ENCODE peak calls at places on chromosome 11, in six cellular contexts. One of them, this sample, is unnamed.

GRCh38 chr11:66007201-66007634 is 4.6 kb upstream of the CST6 start:
- DNase-seq in lower leg skin: no peak
- DNase-seq in foreskin fibroblast: no peak
- DNase-seq in mucosa of descending colon: no peak
- DNase-seq in psoas muscle: no peak
- DNase-seq in OCI-LY7: no peak
- DNase-seq in this sample: no peak

GRCh38 chr11:114909866-114910265 is 231.5 kb downstream of the NXPE2 start:
- DNase-seq in lower leg skin: no peak
- DNase-seq in foreskin fibroblast: no peak
- DNase-seq in mucosa of descending colon: no peak
- DNase-seq in psoas muscle: no peak
- DNase-seq in OCI-LY7: no peak
- DNase-seq in this sample: no peak

GRCh38 chr11:27331984-27332383 is 31.0 kb downstream of the CCDC34 start:
- DNase-seq in lower leg skin: no peak
- DNase-seq in foreskin fibroblast: peak
- DNase-seq in mucosa of descending colon: no peak
- DNase-seq in psoas muscle: no peak
- DNase-seq in OCI-LY7: no peak
- DNase-seq in this sample: no peak

GRCh38 chr11:119902656-119903181 is 173.7 kb upstream of the NECTIN1 start:
- DNase-seq in lower leg skin: no peak
- DNase-seq in foreskin fibroblast: no peak
- DNase-seq in mucosa of descending colon: no peak
- DNase-seq in psoas muscle: no peak
- DNase-seq in OCI-LY7: no peak
- DNase-seq in this sample: no peak

GRCh38 chr11:130428692-130429681 is 578 bp upstream of the ADAMTS8 start:
- DNase-seq in lower leg skin: no peak
- DNase-seq in foreskin fibroblast: no peak
- DNase-seq in mucosa of descending colon: no peak
- DNase-seq in psoas muscle: no peak
- DNase-seq in OCI-LY7: no peak
- DNase-seq in this sample: no peak

GRCh38 chr11:41301023-41301422 is 158.4 kb downstream of the LRRC4C start:
- DNase-seq in lower leg skin: no peak
- DNase-seq in foreskin fibroblast: no peak
- DNase-seq in mucosa of descending colon: no peak
- DNase-seq in psoas muscle: no peak
- DNase-seq in OCI-LY7: no peak
- DNase-seq in this sample: no peak

GRCh38 chr11:3947084-3947483 is 91.6 kb downstream of the STIM1 start:
- DNase-seq in lower leg skin: no peak
- DNase-seq in foreskin fibroblast: peak
- DNase-seq in mucosa of descending colon: no peak
- DNase-seq in psoas muscle: no peak
- DNase-seq in OCI-LY7: peak
- DNase-seq in this sample: peak

GRCh38 chr11:128720522-128720985 is 26.7 kb downstream of the FLI1 start:
- DNase-seq in lower leg skin: no peak
- DNase-seq in foreskin fibroblast: no peak
- DNase-seq in mucosa of descending colon: no peak
- DNase-seq in psoas muscle: no peak
- DNase-seq in OCI-LY7: peak
- DNase-seq in this sample: peak

GRCh38 chr11:41978951-41979350 is 519.5 kb upstream of the LRRC4C start:
- DNase-seq in lower leg skin: no peak
- DNase-seq in foreskin fibroblast: no peak
- DNase-seq in mucosa of descending colon: no peak
- DNase-seq in psoas muscle: no peak
- DNase-seq in OCI-LY7: no peak
- DNase-seq in this sample: no peak

GRCh38 chr11:79253280-79253679 is 187.6 kb downstream of the TENM4 start:
- DNase-seq in lower leg skin: peak
- DNase-seq in foreskin fibroblast: no peak
- DNase-seq in mucosa of descending colon: no peak
- DNase-seq in psoas muscle: no peak
- DNase-seq in OCI-LY7: no peak
- DNase-seq in this sample: no peak

GRCh38 chr11:95638501-95638900 is 151.1 kb downstream of the FAM76B start:
- DNase-seq in lower leg skin: no peak
- DNase-seq in foreskin fibroblast: no peak
- DNase-seq in mucosa of descending colon: no peak
- DNase-seq in psoas muscle: no peak
- DNase-seq in OCI-LY7: no peak
- DNase-seq in this sample: no peak

GRCh38 chr11:69843529-69843921 is 24.3 kb upstream of the FGF3 start:
- DNase-seq in lower leg skin: peak
- DNase-seq in foreskin fibroblast: no peak
- DNase-seq in mucosa of descending colon: no peak
- DNase-seq in psoas muscle: no peak
- DNase-seq in OCI-LY7: no peak
- DNase-seq in this sample: no peak

GRCh38 chr11:69842746-69843528 is 23.7 kb upstream of the FGF3 start:
- DNase-seq in lower leg skin: peak
- DNase-seq in foreskin fibroblast: no peak
- DNase-seq in mucosa of descending colon: no peak
- DNase-seq in psoas muscle: no peak
- DNase-seq in OCI-LY7: no peak
- DNase-seq in this sample: no peak

GRCh38 chr11:69841170-69841858 is 22.1 kb upstream of the FGF3 start:
- DNase-seq in lower leg skin: peak
- DNase-seq in foreskin fibroblast: no peak
- DNase-seq in mucosa of descending colon: no peak
- DNase-seq in psoas muscle: no peak
- DNase-seq in OCI-LY7: no peak
- DNase-seq in this sample: no peak

GRCh38 chr11:69840371-69841169 is 21.4 kb upstream of the FGF3 start:
- DNase-seq in lower leg skin: peak
- DNase-seq in foreskin fibroblast: no peak
- DNase-seq in mucosa of descending colon: no peak
- DNase-seq in psoas muscle: no peak
- DNase-seq in OCI-LY7: no peak
- DNase-seq in this sample: no peak

DNA sequence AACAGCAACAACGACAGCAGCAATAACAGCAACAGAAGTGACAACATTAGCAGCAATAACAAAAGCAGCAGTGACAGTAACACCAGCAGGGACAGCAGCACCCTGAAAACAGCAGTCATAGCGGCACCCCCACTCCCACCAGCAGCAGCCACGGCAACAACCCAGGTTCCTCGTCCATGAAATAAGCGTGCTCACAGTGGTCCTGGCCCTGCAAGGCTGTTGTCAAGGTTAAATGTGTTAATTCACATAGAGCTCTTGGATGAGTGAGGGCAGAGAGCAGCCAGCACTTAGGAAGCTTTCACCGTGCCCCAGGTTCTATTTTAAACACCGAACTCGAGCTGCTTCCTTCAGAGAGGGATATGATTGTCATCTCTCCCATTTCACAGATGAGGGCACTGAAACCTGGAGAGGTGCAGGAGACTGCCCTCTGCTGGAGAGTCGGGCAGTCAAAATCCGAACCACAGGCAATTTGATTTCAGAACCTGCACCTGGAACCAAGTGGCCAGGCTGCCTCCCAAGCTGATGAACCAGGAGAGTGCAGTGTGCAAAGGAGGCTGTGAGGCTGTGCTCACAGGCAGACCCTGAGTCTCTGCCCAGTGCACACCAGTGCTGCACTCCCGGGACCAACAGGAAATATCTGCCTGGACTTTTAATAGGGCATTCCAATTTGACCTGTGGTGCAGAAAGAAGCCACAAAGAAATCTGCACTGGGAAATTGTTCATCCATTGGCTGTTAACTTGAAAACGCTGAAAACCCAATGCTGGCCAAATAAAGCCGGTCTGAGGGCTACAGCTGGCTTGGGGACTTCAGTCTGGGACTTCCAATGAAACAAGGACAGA is 22.9 kb upstream of the FGF3 start:
- DNase-seq in lower leg skin: peak
- DNase-seq in foreskin fibroblast: no peak
- DNase-seq in mucosa of descending colon: no peak
- DNase-seq in psoas muscle: no peak
- DNase-seq in OCI-LY7: peak
- DNase-seq in this sample: peak
- TF ChIP-seq CTCF in lower leg skin: no peak
- TF ChIP-seq CTCF in foreskin fibroblast: peak
- TF ChIP-seq CTCF in mucosa of descending colon: no peak
- TF ChIP-seq CTCF in psoas muscle: no peak
- TF ChIP-seq CTCF in OCI-LY7: peak
- TF ChIP-seq CTCF in this sample: peak

DNA sequence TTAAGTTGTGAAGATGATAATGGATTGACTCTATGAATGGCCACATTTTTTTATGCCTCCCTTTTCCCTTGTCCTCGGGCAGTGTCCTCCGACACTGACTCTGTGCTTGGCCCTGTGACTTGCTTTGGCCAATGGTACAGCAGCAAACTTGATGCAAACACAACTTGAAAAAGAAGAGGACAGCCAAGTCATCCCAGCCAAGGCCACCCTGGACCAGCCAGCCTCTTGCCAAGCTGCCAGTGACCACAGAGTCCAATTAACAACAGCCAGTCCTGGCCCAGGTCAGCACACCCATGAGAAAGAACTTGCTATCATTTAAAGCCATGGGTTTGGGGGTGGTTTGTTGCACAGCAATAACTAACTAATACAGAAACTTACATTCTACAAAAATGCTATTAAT is 63.4 kb upstream of the SLC35C1 start:
- DNase-seq in lower leg skin: no peak
- DNase-seq in foreskin fibroblast: no peak
- DNase-seq in mucosa of descending colon: no peak
- DNase-seq in psoas muscle: no peak
- DNase-seq in OCI-LY7: no peak
- DNase-seq in this sample: no peak
- TF ChIP-seq CTCF in lower leg skin: no peak
- TF ChIP-seq CTCF in foreskin fibroblast: no peak
- TF ChIP-seq CTCF in mucosa of descending colon: no peak
- TF ChIP-seq CTCF in psoas muscle: no peak
- TF ChIP-seq CTCF in OCI-LY7: no peak
- TF ChIP-seq CTCF in this sample: no peak

GRCh38 chr11:14374922-14375630 is 16.1 kb upstream of the RRAS2 start:
- DNase-seq in lower leg skin: no peak
- DNase-seq in foreskin fibroblast: no peak
- DNase-seq in mucosa of descending colon: no peak
- DNase-seq in psoas muscle: no peak
- DNase-seq in OCI-LY7: no peak
- DNase-seq in this sample: peak
- TF ChIP-seq CTCF in lower leg skin: no peak
- TF ChIP-seq CTCF in foreskin fibroblast: peak
- TF ChIP-seq CTCF in mucosa of descending colon: no peak
- TF ChIP-seq CTCF in psoas muscle: peak
- TF ChIP-seq CTCF in OCI-LY7: peak
- TF ChIP-seq CTCF in this sample: no peak

GRCh38 chr11:63906087-63906486 is 10.9 kb downstream of the RCOR2 start:
- DNase-seq in lower leg skin: no peak
- DNase-seq in foreskin fibroblast: no peak
- DNase-seq in mucosa of descending colon: no peak
- DNase-seq in psoas muscle: no peak
- DNase-seq in OCI-LY7: no peak
- DNase-seq in this sample: no peak

GRCh38 chr11:63907063-63907462 is 9.9 kb downstream of the RCOR2 start:
- DNase-seq in lower leg skin: no peak
- DNase-seq in foreskin fibroblast: no peak
- DNase-seq in mucosa of descending colon: no peak
- DNase-seq in psoas muscle: no peak
- DNase-seq in OCI-LY7: no peak
- DNase-seq in this sample: no peak

GRCh38 chr11:63907808-63908530 is 9.0 kb downstream of the RCOR2 start:
- DNase-seq in lower leg skin: no peak
- DNase-seq in foreskin fibroblast: no peak
- DNase-seq in mucosa of descending colon: no peak
- DNase-seq in psoas muscle: no peak
- DNase-seq in OCI-LY7: no peak
- DNase-seq in this sample: no peak

GRCh38 chr11:63905179-63905578 is 11.8 kb downstream of the RCOR2 start:
- DNase-seq in lower leg skin: no peak
- DNase-seq in foreskin fibroblast: no peak
- DNase-seq in mucosa of descending colon: no peak
- DNase-seq in psoas muscle: no peak
- DNase-seq in OCI-LY7: no peak
- DNase-seq in this sample: no peak

DNA sequence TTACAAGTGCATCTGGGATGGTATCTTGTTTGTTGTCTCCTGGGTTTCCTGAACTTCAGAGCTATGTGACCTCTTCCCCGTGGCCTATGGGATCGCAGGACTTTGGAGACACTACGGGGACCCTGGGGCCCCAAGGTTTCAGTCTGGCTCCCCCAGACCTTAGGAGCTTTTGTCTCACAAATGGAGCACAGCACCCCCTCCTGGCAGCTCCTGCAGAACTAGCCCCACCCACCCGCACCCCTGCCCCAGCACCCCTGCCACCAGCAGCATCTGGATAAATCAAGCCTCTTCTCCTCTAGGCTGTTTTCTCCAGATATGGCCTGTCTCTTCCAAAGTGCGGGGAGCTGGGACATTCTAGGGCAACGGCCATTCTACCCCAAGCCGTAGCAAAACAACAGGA is 10.4 kb downstream of the RCOR2 start:
- DNase-seq in lower leg skin: no peak
- DNase-seq in foreskin fibroblast: no peak
- DNase-seq in mucosa of descending colon: no peak
- DNase-seq in psoas muscle: no peak
- DNase-seq in OCI-LY7: peak
- DNase-seq in this sample: no peak
- TF ChIP-seq CTCF in lower leg skin: no peak
- TF ChIP-seq CTCF in foreskin fibroblast: no peak
- TF ChIP-seq CTCF in mucosa of descending colon: no peak
- TF ChIP-seq CTCF in psoas muscle: no peak
- TF ChIP-seq CTCF in OCI-LY7: peak
- TF ChIP-seq CTCF in this sample: no peak

GRCh38 chr11:46391578-46392420 is at the start of gene CHRM4:
- DNase-seq in lower leg skin: no peak
- DNase-seq in foreskin fibroblast: no peak
- DNase-seq in mucosa of descending colon: peak
- DNase-seq in psoas muscle: no peak
- DNase-seq in OCI-LY7: no peak
- DNase-seq in this sample: peak
- TF ChIP-seq CTCF in lower leg skin: no peak
- TF ChIP-seq CTCF in foreskin fibroblast: peak
- TF ChIP-seq CTCF in mucosa of descending colon: no peak
- TF ChIP-seq CTCF in psoas muscle: no peak
- TF ChIP-seq CTCF in OCI-LY7: peak
- TF ChIP-seq CTCF in this sample: peak